ENCODE peak calls at places on chromosomes 11 and 22, in seven cellular contexts. One of them, this sample, is unnamed.

GRCh38 chr22:35530700-35531099 is 9.9 kb upstream of the RASD2 start:
- DNase-seq in transverse colon: no peak
- DNase-seq in A549: no peak
- DNase-seq in ovary: no peak
- DNase-seq in K562: no peak
- DNase-seq in esophagus muscularis mucosa: no peak
- DNase-seq in sigmoid colon: peak
- DNase-seq in this sample: no peak

GRCh38 chr22:43200031-43200430 is 13.1 kb upstream of the TTLL12 start:
- DNase-seq in transverse colon: no peak
- DNase-seq in A549: no peak
- DNase-seq in ovary: no peak
- DNase-seq in K562: no peak
- DNase-seq in esophagus muscularis mucosa: no peak
- DNase-seq in sigmoid colon: no peak
- DNase-seq in this sample: no peak

GRCh38 chr22:17145021-17145680 is 13.9 kb downstream of the HDHD5 start:
- DNase-seq in transverse colon: no peak
- DNase-seq in A549: no peak
- DNase-seq in ovary: no peak
- DNase-seq in K562: no peak
- DNase-seq in esophagus muscularis mucosa: no peak
- DNase-seq in sigmoid colon: no peak
- DNase-seq in this sample: no peak

GRCh38 chr11:75763846-75764245 is 4.7 kb upstream of the DGAT2 start:
- DNase-seq in transverse colon: no peak
- DNase-seq in A549: no peak
- DNase-seq in ovary: no peak
- DNase-seq in K562: no peak
- DNase-seq in esophagus muscularis mucosa: no peak
- DNase-seq in sigmoid colon: no peak
- DNase-seq in this sample: no peak

GRCh38 chr11:114762437-114762836 is 84.1 kb downstream of the NXPE2 start:
- DNase-seq in transverse colon: peak
- DNase-seq in A549: peak
- DNase-seq in ovary: peak
- DNase-seq in K562: peak
- DNase-seq in esophagus muscularis mucosa: no peak
- DNase-seq in sigmoid colon: peak
- DNase-seq in this sample: peak

GRCh38 chr11:6646631-6647281 is 8.9 kb downstream of the DCHS1 start:
- DNase-seq in transverse colon: no peak
- DNase-seq in A549: no peak
- DNase-seq in ovary: peak
- DNase-seq in K562: no peak
- DNase-seq in esophagus muscularis mucosa: no peak
- DNase-seq in sigmoid colon: peak
- DNase-seq in this sample: peak

GRCh38 chr22:33537059-33537458 is 383.2 kb downstream of the LARGE1 start:
- DNase-seq in transverse colon: no peak
- DNase-seq in A549: no peak
- DNase-seq in ovary: no peak
- DNase-seq in K562: no peak
- DNase-seq in esophagus muscularis mucosa: no peak
- DNase-seq in sigmoid colon: no peak
- DNase-seq in this sample: no peak

GRCh38 chr11:72741849-72742521 is 10.2 kb downstream of the ARAP1 start:
- DNase-seq in transverse colon: no peak
- DNase-seq in A549: no peak
- DNase-seq in ovary: no peak
- DNase-seq in K562: peak
- DNase-seq in esophagus muscularis mucosa: no peak
- DNase-seq in sigmoid colon: no peak
- DNase-seq in this sample: no peak

GRCh38 chr11:129976371-129976770 is 26.3 kb downstream of the PRDM10 start:
- DNase-seq in transverse colon: no peak
- DNase-seq in A549: no peak
- DNase-seq in ovary: no peak
- DNase-seq in K562: no peak
- DNase-seq in esophagus muscularis mucosa: no peak
- DNase-seq in sigmoid colon: no peak
- DNase-seq in this sample: no peak

GRCh38 chr11:86592659-86593451 is 79.6 kb downstream of the ME3 start:
- DNase-seq in transverse colon: peak
- DNase-seq in A549: peak
- DNase-seq in ovary: peak
- DNase-seq in K562: peak
- DNase-seq in esophagus muscularis mucosa: peak
- DNase-seq in sigmoid colon: peak
- DNase-seq in this sample: peak

GRCh38 chr11:125925247-125925740 is 20.6 kb upstream of the VSIG10L2 start:
- DNase-seq in transverse colon: peak
- DNase-seq in A549: no peak
- DNase-seq in ovary: no peak
- DNase-seq in K562: no peak
- DNase-seq in esophagus muscularis mucosa: peak
- DNase-seq in sigmoid colon: no peak
- DNase-seq in this sample: no peak

GRCh38 chr11:86156397-86156977 is 87.6 kb upstream of the PICALM start:
- DNase-seq in transverse colon: no peak
- DNase-seq in A549: no peak
- DNase-seq in ovary: no peak
- DNase-seq in K562: no peak
- DNase-seq in esophagus muscularis mucosa: no peak
- DNase-seq in sigmoid colon: no peak
- DNase-seq in this sample: no peak

GRCh38 chr11:33941637-33942160 is 49.8 kb upstream of the LMO2 start:
- DNase-seq in transverse colon: no peak
- DNase-seq in A549: no peak
- DNase-seq in ovary: no peak
- DNase-seq in K562: peak
- DNase-seq in esophagus muscularis mucosa: no peak
- DNase-seq in sigmoid colon: no peak
- DNase-seq in this sample: no peak

GRCh38 chr11:58629857-58630256 is 7.4 kb downstream of the CNTF start:
- DNase-seq in transverse colon: peak
- DNase-seq in A549: peak
- DNase-seq in ovary: no peak
- DNase-seq in K562: peak
- DNase-seq in esophagus muscularis mucosa: no peak
- DNase-seq in sigmoid colon: no peak
- DNase-seq in this sample: no peak

GRCh38 chr22:17562906-17563870 is at the start of gene SLC25A18:
- DNase-seq in transverse colon: peak
- DNase-seq in A549: no peak
- DNase-seq in ovary: peak
- DNase-seq in K562: peak
- DNase-seq in esophagus muscularis mucosa: no peak
- DNase-seq in sigmoid colon: peak
- DNase-seq in this sample: peak

GRCh38 chr11:115226556-115226955 is 277.7 kb downstream of the CADM1 start:
- DNase-seq in transverse colon: no peak
- DNase-seq in A549: peak
- DNase-seq in ovary: no peak
- DNase-seq in K562: no peak
- DNase-seq in esophagus muscularis mucosa: no peak
- DNase-seq in sigmoid colon: no peak
- DNase-seq in this sample: no peak

GRCh38 chr11:64121637-64122410 is 44.1 kb downstream of the MACROD1 start:
- DNase-seq in transverse colon: no peak
- DNase-seq in A549: no peak
- DNase-seq in ovary: no peak
- DNase-seq in K562: no peak
- DNase-seq in esophagus muscularis mucosa: no peak
- DNase-seq in sigmoid colon: no peak
- DNase-seq in this sample: no peak

GRCh38 chr22:30236875-30237274 is 9.7 kb downstream of the LIF start:
- DNase-seq in transverse colon: no peak
- DNase-seq in A549: no peak
- DNase-seq in ovary: no peak
- DNase-seq in K562: no peak
- DNase-seq in esophagus muscularis mucosa: no peak
- DNase-seq in sigmoid colon: no peak
- DNase-seq in this sample: no peak

GRCh38 chr11:58770627-58771457 is 39.1 kb upstream of the GLYAT start:
- DNase-seq in transverse colon: no peak
- DNase-seq in A549: no peak
- DNase-seq in ovary: no peak
- DNase-seq in K562: peak
- DNase-seq in esophagus muscularis mucosa: no peak
- DNase-seq in sigmoid colon: no peak
- DNase-seq in this sample: no peak

GRCh38 chr11:44301856-44302231 is 8.1 kb downstream of the ALX4 start:
- DNase-seq in transverse colon: no peak
- DNase-seq in A549: peak
- DNase-seq in ovary: no peak
- DNase-seq in K562: peak
- DNase-seq in esophagus muscularis mucosa: no peak
- DNase-seq in sigmoid colon: peak
- DNase-seq in this sample: no peak

GRCh38 chr11:9313648-9314290 is 624 bp downstream of the TMEM41B start:
- DNase-seq in transverse colon: peak
- DNase-seq in A549: peak
- DNase-seq in ovary: no peak
- DNase-seq in K562: no peak
- DNase-seq in esophagus muscularis mucosa: no peak
- DNase-seq in sigmoid colon: peak
- DNase-seq in this sample: no peak

GRCh38 chr22:32584650-32585049 is 110.0 kb downstream of the FBXO7 start:
- DNase-seq in transverse colon: no peak
- DNase-seq in A549: no peak
- DNase-seq in ovary: no peak
- DNase-seq in K562: no peak
- DNase-seq in esophagus muscularis mucosa: no peak
- DNase-seq in sigmoid colon: peak
- DNase-seq in this sample: no peak

GRCh38 chr22:18064636-18065035 is 13.2 kb upstream of the PEX26 start:
- DNase-seq in transverse colon: no peak
- DNase-seq in A549: no peak
- DNase-seq in ovary: no peak
- DNase-seq in K562: no peak
- DNase-seq in esophagus muscularis mucosa: no peak
- DNase-seq in sigmoid colon: no peak
- DNase-seq in this sample: no peak

GRCh38 chr22:48299801-48300200 is 1527.9 kb downstream of the BRD1 start:
- DNase-seq in transverse colon: no peak
- DNase-seq in A549: no peak
- DNase-seq in ovary: no peak
- DNase-seq in K562: no peak
- DNase-seq in esophagus muscularis mucosa: no peak
- DNase-seq in sigmoid colon: no peak
- DNase-seq in this sample: no peak

GRCh38 chr11:61512435-61512834 is 3.9 kb downstream of the LRRC10B start:
- DNase-seq in transverse colon: no peak
- DNase-seq in A549: no peak
- DNase-seq in ovary: no peak
- DNase-seq in K562: no peak
- DNase-seq in esophagus muscularis mucosa: no peak
- DNase-seq in sigmoid colon: no peak
- DNase-seq in this sample: no peak

DNA sequence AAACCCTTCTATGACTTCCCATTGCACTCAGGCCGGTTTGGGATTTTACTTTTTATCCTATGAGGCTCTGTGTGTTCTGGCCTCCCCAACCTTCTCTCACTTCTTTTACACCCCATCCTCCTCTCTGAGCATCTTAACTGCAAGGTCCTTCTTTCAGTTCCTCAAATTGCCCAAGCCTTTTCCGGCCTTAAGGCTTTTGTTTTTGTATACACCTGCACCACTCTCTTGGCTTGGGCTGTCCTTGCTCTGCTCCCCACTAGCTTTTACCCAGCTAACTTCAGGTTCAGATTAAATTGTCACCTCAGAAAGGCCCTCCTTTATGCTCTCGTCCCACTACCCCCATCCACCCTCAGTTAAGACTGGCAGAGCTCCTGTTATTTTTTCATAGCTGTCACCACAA is 55.5 kb downstream of the FAM83F start:
- DNase-seq in transverse colon: peak
- DNase-seq in A549: no peak
- DNase-seq in ovary: no peak
- DNase-seq in K562: no peak
- DNase-seq in esophagus muscularis mucosa: no peak
- DNase-seq in sigmoid colon: no peak
- DNase-seq in this sample: no peak
- TF ChIP-seq EP300 in transverse colon: no peak
- TF ChIP-seq EP300 in A549: no peak
- TF ChIP-seq EP300 in ovary: no peak
- TF ChIP-seq EP300 in K562: no peak
- TF ChIP-seq EP300 in esophagus muscularis mucosa: no peak
- TF ChIP-seq EP300 in sigmoid colon: no peak
- TF ChIP-seq EP300 in this sample: no peak

GRCh38 chr11:83725161-83725560 is 439.0 kb upstream of the CCDC90B start:
- DNase-seq in transverse colon: no peak
- DNase-seq in A549: no peak
- DNase-seq in ovary: no peak
- DNase-seq in K562: no peak
- DNase-seq in esophagus muscularis mucosa: no peak
- DNase-seq in sigmoid colon: no peak
- DNase-seq in this sample: no peak
- H3K4me3 ChIP-seq in transverse colon: no peak
- H3K4me3 ChIP-seq in A549: no peak
- H3K4me3 ChIP-seq in ovary: peak
- H3K4me3 ChIP-seq in K562: no peak
- H3K4me3 ChIP-seq in esophagus muscularis mucosa: peak
- H3K4me3 ChIP-seq in sigmoid colon: peak
- H3K4me3 ChIP-seq in this sample: no peak

GRCh38 chr11:34972892-34973291 is 56.5 kb downstream of the PDHX start:
- DNase-seq in transverse colon: no peak
- DNase-seq in A549: no peak
- DNase-seq in ovary: no peak
- DNase-seq in K562: no peak
- DNase-seq in esophagus muscularis mucosa: no peak
- DNase-seq in sigmoid colon: no peak
- DNase-seq in this sample: no peak

GRCh38 chr11:34975482-34975881 is 59.1 kb downstream of the PDHX start:
- DNase-seq in transverse colon: no peak
- DNase-seq in A549: no peak
- DNase-seq in ovary: no peak
- DNase-seq in K562: no peak
- DNase-seq in esophagus muscularis mucosa: no peak
- DNase-seq in sigmoid colon: no peak
- DNase-seq in this sample: no peak

GRCh38 chr11:34978236-34979191 is 62.1 kb downstream of the PDHX start:
- DNase-seq in transverse colon: no peak
- DNase-seq in A549: no peak
- DNase-seq in ovary: no peak
- DNase-seq in K562: no peak
- DNase-seq in esophagus muscularis mucosa: no peak
- DNase-seq in sigmoid colon: no peak
- DNase-seq in this sample: no peak

GRCh38 chr11:34976496-34976895 is 60.1 kb downstream of the PDHX start:
- DNase-seq in transverse colon: no peak
- DNase-seq in A549: no peak
- DNase-seq in ovary: no peak
- DNase-seq in K562: no peak
- DNase-seq in esophagus muscularis mucosa: no peak
- DNase-seq in sigmoid colon: no peak
- DNase-seq in this sample: no peak

GRCh38 chr11:34977039-34977906 is 60.9 kb downstream of the PDHX start:
- DNase-seq in transverse colon: no peak
- DNase-seq in A549: peak
- DNase-seq in ovary: no peak
- DNase-seq in K562: no peak
- DNase-seq in esophagus muscularis mucosa: no peak
- DNase-seq in sigmoid colon: no peak
- DNase-seq in this sample: no peak
- TF ChIP-seq EP300 in transverse colon: no peak
- TF ChIP-seq EP300 in A549: no peak
- TF ChIP-seq EP300 in ovary: no peak
- TF ChIP-seq EP300 in K562: no peak
- TF ChIP-seq EP300 in esophagus muscularis mucosa: no peak
- TF ChIP-seq EP300 in sigmoid colon: no peak
- TF ChIP-seq EP300 in this sample: no peak

GRCh38 chr11:102240502-102240901 is 76.8 kb upstream of the BIRC3 start:
- DNase-seq in transverse colon: no peak
- DNase-seq in A549: no peak
- DNase-seq in ovary: no peak
- DNase-seq in K562: no peak
- DNase-seq in esophagus muscularis mucosa: no peak
- DNase-seq in sigmoid colon: no peak
- DNase-seq in this sample: no peak
- H3K4me3 ChIP-seq in transverse colon: no peak
- H3K4me3 ChIP-seq in A549: no peak
- H3K4me3 ChIP-seq in ovary: no peak
- H3K4me3 ChIP-seq in K562: no peak
- H3K4me3 ChIP-seq in esophagus muscularis mucosa: no peak
- H3K4me3 ChIP-seq in sigmoid colon: no peak
- H3K4me3 ChIP-seq in this sample: no peak